ENCODE peak calls at places on chromosomes 4 and X, in nine cellular contexts. K is tibial nerve; D is amygdala; H is hippocampal formation; R is pulmonary artery endothelial cell; P is GM19239; S is GM23248; U is NCI-H524; Y is stimulated activated CD4-positive, alpha-beta T cell treated with anti-CD3 and anti-CD28 coated beads, Interleukin-4, amount 100 ng/mL, for 4 hours. E is an unnamed sample.

GRCh38 chrX:13144927-13145659 is 100.7 kb upstream of the FAM9C start:
- DNase-seq in H (no peak), D (no peak), K (no peak), U (no peak), P (no peak), S (peak), R (no peak), Y (no peak), E (no peak)

GRCh38 chrX:16739574-16739973 is 20.2 kb downstream of the SYAP1 start:
- DNase-seq in U (no peak), K (no peak), H (no peak), P (no peak), D (no peak), R (no peak), S (peak), Y (no peak), E (no peak)

GRCh38 chr4:23838131-23838530 is 51.7 kb downstream of the PPARGC1A start:
- DNase-seq in H (no peak), U (no peak), S (no peak), K (no peak), D (no peak), P (no peak), R (no peak), Y (no peak), E (no peak)

GRCh38 chr4:172830295-172830764 is 338.3 kb upstream of the GALNT7 start:
- DNase-seq in K (no peak), R (no peak), H (no peak), P (peak), U (no peak), S (peak), D (no peak), Y (no peak), E (no peak)

GRCh38 chrX:54794004-54794403 is 4.1 kb downstream of the ITIH6 start:
- DNase-seq in R (no peak), P (no peak), S (no peak), Y (no peak), D (no peak), K (no peak), U (no peak), H (no peak), E (no peak)

GRCh38 chrX:124421898-124422622 is 75.7 kb downstream of the SH2D1A start:
- DNase-seq in R (no peak), S (no peak), K (no peak), H (no peak), D (no peak), U (no peak), Y (no peak), P (no peak), E (no peak)

GRCh38 chr4:82500830-82501229 is 61.0 kb downstream of the TMEM150C start:
- DNase-seq in U (no peak), P (no peak), S (no peak), H (no peak), Y (no peak), D (no peak), K (no peak), R (no peak), E (no peak)

GRCh38 chrX:26927419-26927818 is 535.7 kb downstream of the PPP4R3C start:
- DNase-seq in U (no peak), D (no peak), R (no peak), S (no peak), H (no peak), K (no peak), P (no peak), Y (no peak), E (no peak)

GRCh38 chr4:83266689-83267088 is 17.9 kb downstream of the COQ2 start:
- DNase-seq in P (no peak), R (no peak), K (no peak), D (no peak), H (no peak), S (no peak), U (no peak), Y (no peak), E (no peak)

GRCh38 chr4:112343330-112343729 is 46.2 kb downstream of the ALPK1 start:
- DNase-seq in D (no peak), H (no peak), S (no peak), Y (no peak), P (no peak), R (no peak), U (no peak), K (no peak), E (no peak)

GRCh38 chr4:185036019-185036418 is 17.7 kb downstream of the HELT start:
- DNase-seq in Y (no peak), K (no peak), S (no peak), H (no peak), D (no peak), U (no peak), P (no peak), R (no peak), E (no peak)

GRCh38 chr4:47990145-47990544 is 26.3 kb downstream of the CNGA1 start:
- DNase-seq in Y (no peak), R (no peak), K (no peak), S (no peak), D (no peak), P (no peak), U (no peak), H (no peak), E (no peak)

GRCh38 chrX:119004920-119005524 is 30.6 kb downstream of the LONRF3 start:
- DNase-seq in U (no peak), S (peak), R (peak), P (no peak), D (peak), K (peak), H (peak), Y (peak), E (peak)

GRCh38 chr4:40246938-40247337 is 50.1 kb downstream of the RHOH start:
- DNase-seq in K (no peak), P (no peak), H (no peak), U (no peak), R (no peak), D (no peak), S (no peak), Y (no peak), E (no peak)

GRCh38 chrX:136747003-136747986 is 33.4 kb downstream of the ARHGEF6 start:
- DNase-seq in H (no peak), S (no peak), R (no peak), U (no peak), D (no peak), K (no peak), P (no peak), Y (no peak), E (no peak)

GRCh38 chr4:148539387-148539786 is 97.2 kb upstream of the NR3C2 start:
- DNase-seq in U (no peak), R (no peak), Y (no peak), K (no peak), H (no peak), D (no peak), S (no peak), P (no peak), E (no peak)

GRCh38 chr4:78119698-78120097 is 62.6 kb downstream of the FRAS1 start:
- DNase-seq in P (no peak), H (no peak), U (no peak), D (no peak), Y (no peak), K (no peak), R (no peak), S (peak), E (no peak)

GRCh38 chr4:1060121-1060520 is 48.7 kb downstream of the FGFRL1 start:
- DNase-seq in P (no peak), K (no peak), U (no peak), R (no peak), D (no peak), S (no peak), Y (no peak), H (no peak), E (peak)

GRCh38 chrX:108217877-108218276 is 126.3 kb downstream of the ATG4A start:
- DNase-seq in H (no peak), P (no peak), U (no peak), D (no peak), Y (no peak), S (no peak), R (no peak), K (no peak), E (no peak)

GRCh38 chr4:84159767-84160166 is 339.3 kb downstream of the NKX6-1 start:
- DNase-seq in D (no peak), U (no peak), K (no peak), S (peak), Y (no peak), R (no peak), H (no peak), P (no peak), E (no peak)

GRCh38 chr4:6447561-6448290 is 24.7 kb downstream of the PPP2R2C start:
- DNase-seq in S (no peak), D (no peak), R (no peak), Y (no peak), H (no peak), K (no peak), U (no peak), P (no peak), E (no peak)

GRCh38 chrX:17520206-17520605 is 145.2 kb downstream of the NHS start:
- DNase-seq in D (no peak), K (peak), P (no peak), S (peak), Y (no peak), H (no peak), R (no peak), U (no peak), E (no peak)

GRCh38 chr4:134691915-134692314 is 490.3 kb upstream of the PABPC4L start:
- DNase-seq in D (no peak), P (no peak), R (no peak), S (no peak), Y (no peak), U (no peak), K (no peak), H (no peak), E (no peak)

GRCh38 chr4:135385830-135386581 is 1184.4 kb upstream of the PABPC4L start:
- DNase-seq in K (no peak), U (no peak), P (no peak), D (no peak), S (no peak), R (no peak), Y (no peak), H (no peak), E (no peak)

GRCh38 chr4:113635739-113636437 is 125.7 kb downstream of the CAMK2D start:
- DNase-seq in R (no peak), U (no peak), K (no peak), H (no peak), P (no peak), Y (no peak), S (no peak), D (no peak), E (no peak)

GRCh38 chr4:6343950-6344408 is 74.3 kb downstream of the WFS1 start:
- DNase-seq in U (no peak), D (no peak), Y (no peak), R (no peak), P (no peak), K (no peak), S (peak), H (no peak), E (no peak)

GRCh38 chr4:108094131-108094530 is 74.6 kb downstream of the LEF1 start:
- DNase-seq in K (no peak), U (no peak), H (no peak), D (no peak), Y (no peak), P (no peak), R (no peak), S (no peak), E (no peak)

GRCh38 chr4:87116230-87116629 is 104.2 kb downstream of the KLHL8 start:
- DNase-seq in U (no peak), P (no peak), R (no peak), H (no peak), S (no peak), Y (no peak), K (no peak), D (no peak), E (no peak)

GRCh38 chr4:85610450-85610849 is 135.5 kb downstream of the ARHGAP24 start:
- DNase-seq in K (no peak), H (no peak), R (no peak), U (no peak), D (no peak), S (no peak), Y (no peak), P (peak), E (no peak)

GRCh38 chr4:17722361-17722710 is 59.1 kb downstream of the FAM184B start:
- DNase-seq in Y (no peak), S (no peak), K (no peak), U (no peak), H (no peak), R (no peak), D (no peak), P (no peak), E (peak)

GRCh38 chr4:2289311-2289954 is 27.5 kb upstream of the MXD4 start:
- DNase-seq in H (no peak), D (no peak), R (no peak), U (no peak), P (no peak), K (no peak), S (no peak), Y (no peak), E (peak)

GRCh38 chr4:83093060-83093640 is 21.4 kb downstream of the PLAC8 start:
- DNase-seq in S (no peak), H (no peak), R (no peak), D (no peak), P (no peak), K (no peak), Y (no peak), U (peak), E (no peak)

GRCh38 chrX:55640854-55641253 is 17.7 kb downstream of the FOXR2 start:
- DNase-seq in K (no peak), U (no peak), H (no peak), P (no peak), D (no peak), S (no peak), R (no peak), Y (no peak), E (no peak)

GRCh38 chrX:13064599-13065143 is 20.3 kb upstream of the FAM9C start:
- DNase-seq in R (no peak), Y (no peak), S (peak), K (peak), H (no peak), P (no peak), D (no peak), U (no peak), E (no peak)

GRCh38 chr4:120683902-120684540 is 238.5 kb downstream of the PRDM5 start:
- DNase-seq in D (no peak), K (no peak), R (no peak), Y (no peak), U (no peak), S (no peak), H (no peak), P (no peak), E (no peak)

GRCh38 chrX:88135735-88136134 is 611.3 kb upstream of the CPXCR1 start:
- DNase-seq in U (no peak), R (no peak), S (peak), P (no peak), D (no peak), K (no peak), Y (no peak), H (no peak), E (no peak)